ENCODE peak calls at places on chromosomes 3 and 15, in nine cellular contexts. T is fibroblast of lung, I is H9, P is PC-3, B is astrocyte, U is GM23338, M is GM23248, D is IMR-90, F is SK-N-SH. O is an unnamed sample.

GRCh38 chr15:82768414-82769081 is 37.3 kb downstream of the FSD2 start:
- DNase-seq in T (peak; percentile 4), I (no peak), P (peak; percentile 45), B (no peak), U (no peak), M (peak; percentile 39), D (peak; percentile 19), F (no peak), O (no peak)

GRCh38 chr15:57732526-57733331 is 26.2 kb downstream of the POLR2M start:
- DNase-seq in T (peak; percentile 67), I (peak; percentile 60), P (peak; percentile 76), B (peak; percentile 35), U (peak; percentile 89), M (peak; percentile 69), D (peak; percentile 50), F (peak; percentile 51), O (peak; percentile 52)

GRCh38 chr15:60660290-60661051 is 181.5 kb upstream of the ICE2 start:
- DNase-seq in T (peak; percentile 89), I (no peak), P (no peak), B (peak; percentile 70), U (no peak), M (peak; percentile 91), D (peak; percentile 73), F (peak; percentile 35), O (no peak)

GRCh38 chr3:62553811-62554210 is 180.5 kb upstream of the FEZF2 start:
- DNase-seq in T (no peak), I (no peak), P (no peak), B (peak; percentile 8), U (no peak), M (no peak), D (no peak), F (no peak), O (no peak)

GRCh38 chr3:128950223-128950938 is 43.5 kb downstream of the CFAP92 start:
- DNase-seq in T (peak; percentile 34), I (peak; percentile 60), P (peak; percentile 12), B (peak; percentile 29), U (peak; percentile 50), M (peak; percentile 19), D (peak; percentile 38), F (peak; percentile 53), O (peak; percentile 19)

GRCh38 chr15:65363766-65364165 is 14.0 kb downstream of the IGDCC3 start:
- DNase-seq in T (no peak), I (no peak), P (no peak), B (no peak), U (no peak), M (no peak), D (no peak), F (no peak), O (no peak)

GRCh38 chr15:98548172-98548971 is 100.0 kb upstream of the IGF1R start:
- DNase-seq in T (peak; percentile 92), I (peak; percentile 83), P (no peak), B (peak; percentile 50), U (peak; percentile 92), M (peak; percentile 62), D (peak; percentile 73), F (peak; percentile 64), O (no peak)

GRCh38 chr3:62446337-62446940 is 73.1 kb upstream of the FEZF2 start:
- DNase-seq in T (no peak), I (no peak), P (no peak), B (no peak), U (no peak), M (no peak), D (no peak), F (no peak), O (no peak)

GRCh38 chr3:143578810-143579425 is 269.4 kb downstream of the SLC9A9 start:
- DNase-seq in T (no peak), I (no peak), P (no peak), B (no peak), U (no peak), M (no peak), D (no peak), F (no peak), O (no peak)

DNA sequence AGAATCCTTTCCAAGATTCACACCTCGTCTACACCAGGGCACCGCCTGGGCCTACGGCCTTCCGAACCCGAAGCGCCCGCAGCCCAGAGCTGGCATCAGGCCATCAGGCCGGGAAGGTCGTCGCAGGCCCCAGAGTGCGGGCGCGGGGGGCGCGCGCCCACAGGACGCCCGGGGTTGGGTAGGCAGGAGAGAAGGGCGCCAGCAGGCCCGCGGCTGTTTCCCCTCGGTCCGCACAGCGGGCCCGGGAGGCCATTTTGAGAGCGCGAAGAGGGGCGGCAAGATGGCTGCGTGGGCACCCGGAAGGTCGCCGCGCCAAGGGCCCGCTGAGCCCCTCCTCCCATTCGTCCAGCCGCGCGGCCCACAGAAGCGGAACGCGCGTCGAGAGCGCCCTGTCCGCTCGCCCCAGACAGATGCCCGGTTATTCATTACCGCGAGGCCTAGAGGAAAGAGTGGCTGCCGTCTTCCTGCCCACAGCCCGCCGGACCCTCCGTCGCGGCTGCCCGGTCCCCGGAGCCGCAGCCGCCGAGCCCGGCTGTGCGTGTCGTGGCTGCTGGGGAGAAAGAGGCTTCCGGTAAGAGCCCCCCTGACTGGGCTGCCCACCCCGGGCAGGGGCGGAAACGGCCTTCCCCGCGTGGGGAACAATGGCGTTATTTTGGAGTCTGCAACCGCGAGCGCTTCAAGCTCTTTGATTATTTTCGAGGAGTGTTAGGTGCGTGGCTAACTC is 44.2 kb upstream of the POLG start:
- DNase-seq in T (no peak), I (no peak), P (no peak), B (no peak), U (peak; percentile 55), M (no peak), D (no peak), F (no peak), O (no peak)
- H2AFZ ChIP-seq in T (no peak overlapping the region), I (no peak overlapping the region), P (no peak overlapping the region), B (no peak overlapping the region), U (peak overlapping the region; percentile 88), M (peak overlapping the region; percentile 51), D (peak overlapping the region; percentile 15), F (no peak overlapping the region), O (no peak overlapping the region)

DNA sequence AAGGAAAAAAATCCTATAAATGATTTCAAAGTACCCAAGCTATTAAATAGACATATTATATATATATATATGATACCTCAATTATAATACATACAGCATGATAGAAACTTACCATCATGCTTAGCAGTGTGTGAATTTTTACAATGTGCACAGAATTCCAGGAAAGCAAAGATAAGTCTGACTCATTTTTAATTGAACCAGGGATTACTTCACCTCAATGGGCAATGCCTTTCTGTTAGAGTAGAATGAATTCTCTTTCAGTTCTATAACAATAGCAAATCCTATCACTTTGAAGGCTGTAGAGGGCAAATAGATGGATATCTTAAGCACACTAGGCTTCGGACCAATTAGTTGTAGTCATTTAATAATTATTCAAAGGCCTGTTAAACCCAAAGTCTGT is 54.8 kb upstream of the P3H2 start:
- DNase-seq in T (no peak), I (no peak), P (peak; percentile 24), B (peak; percentile 38), U (no peak), M (peak; percentile 70), D (peak; percentile 37), F (no peak), O (no peak)
- H2AFZ ChIP-seq in T (no peak overlapping the region), I (no peak overlapping the region), P (no peak overlapping the region), B (no peak overlapping the region), U (no peak overlapping the region), M (no peak overlapping the region), D (no peak overlapping the region), F (no peak overlapping the region), O (no peak overlapping the region)

GRCh38 chr3:52184690-52185089 is 13.3 kb upstream of the ALAS1 start:
- DNase-seq in T (no peak), I (no peak), P (no peak), B (no peak), U (no peak), M (no peak), D (no peak), F (no peak), O (no peak)

GRCh38 chr3:52181543-52181942 is 16.4 kb upstream of the ALAS1 start:
- DNase-seq in T (peak; percentile 45), I (no peak), P (peak; percentile 19), B (peak; percentile 60), U (no peak), M (peak; percentile 83), D (peak; percentile 72), F (no peak), O (no peak)

GRCh38 chr3:52183786-52184445 is 14.0 kb upstream of the ALAS1 start:
- DNase-seq in T (no peak), I (no peak), P (no peak), B (no peak), U (no peak), M (no peak), D (no peak), F (no peak), O (no peak)

GRCh38 chr3:52182691-52183090 is 15.3 kb upstream of the ALAS1 start:
- DNase-seq in T (no peak), I (no peak), P (no peak), B (no peak), U (no peak), M (no peak), D (no peak), F (no peak), O (no peak)

GRCh38 chr3:52182203-52182602 is 15.8 kb upstream of the ALAS1 start:
- DNase-seq in T (no peak), I (no peak), P (no peak), B (no peak), U (no peak), M (no peak), D (no peak), F (no peak), O (no peak)
- H2AFZ ChIP-seq in T (no peak overlapping the region), I (no peak overlapping the region), P (no peak overlapping the region), B (no peak overlapping the region), U (no peak overlapping the region), M (no peak overlapping the region), D (no peak overlapping the region), F (no peak overlapping the region), O (no peak overlapping the region)

GRCh38 chr3:182715006-182715405 is 78.3 kb upstream of the ATP11B start:
- DNase-seq in T (no peak), I (no peak), P (no peak), B (no peak), U (no peak), M (no peak), D (no peak), F (no peak), O (no peak)

GRCh38 chr3:182711853-182712252 is 81.5 kb upstream of the ATP11B start:
- DNase-seq in T (no peak), I (no peak), P (no peak), B (no peak), U (no peak), M (no peak), D (no peak), F (no peak), O (no peak)

GRCh38 chr3:182716114-182716688 is 77.1 kb upstream of the ATP11B start:
- DNase-seq in T (no peak), I (no peak), P (no peak), B (no peak), U (no peak), M (no peak), D (no peak), F (no peak), O (peak; percentile 26)

GRCh38 chr3:182713743-182714517 is 79.4 kb upstream of the ATP11B start:
- DNase-seq in T (peak; percentile 82), I (no peak), P (peak; percentile 81), B (peak; percentile 45), U (peak; percentile 82), M (peak; percentile 80), D (peak; percentile 79), F (peak; percentile 62), O (peak; percentile 80)

DNA sequence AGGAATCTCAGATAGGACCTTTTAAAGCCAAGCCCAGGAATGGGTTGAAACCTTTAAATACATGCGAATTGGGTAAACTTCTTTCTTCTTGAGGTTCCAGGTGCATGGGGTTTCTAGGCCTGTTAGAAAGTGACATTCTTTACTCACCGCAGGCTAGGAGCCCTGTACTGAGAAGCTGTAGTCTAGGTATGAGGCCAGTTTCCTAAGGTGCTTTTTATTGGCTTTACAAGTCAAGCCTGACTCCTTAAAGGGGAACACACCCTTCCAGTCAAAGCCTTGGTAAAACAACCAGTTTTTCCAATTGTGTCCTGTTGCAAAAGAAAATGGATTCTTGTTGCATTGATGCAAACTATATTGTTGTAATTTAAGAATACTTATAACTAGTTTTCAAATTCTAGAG is 76.1 kb upstream of the ATP11B start:
- DNase-seq in T (no peak), I (no peak), P (peak; percentile 52), B (no peak), U (peak; percentile 51), M (no peak), D (no peak), F (no peak), O (peak; percentile 38)
- H2AFZ ChIP-seq in T (no peak overlapping the region), I (no peak overlapping the region), P (no peak overlapping the region), B (no peak overlapping the region), U (no peak overlapping the region), M (peak overlapping the region; percentile 19), D (no peak overlapping the region), F (no peak overlapping the region), O (peak overlapping the region; percentile 61)